ENCODE peak calls at places on chromosome 15, in six cellular contexts. P, Y, C, T, Z and F are unnamed samples.

GRCh38 chr15:22868928-22869327 is 30.5 kb downstream of the NIPA2 start:
- DNase-seq in Z (no peak), P (no peak), T (no peak), C (no peak), Y (no peak), F (no peak)

GRCh38 chr15:22918596-22919140 is 61.5 kb downstream of the CYFIP1 start:
- DNase-seq in Y (peak; percentile 19), Z (no peak), C (no peak), T (no peak), P (no peak), F (no peak)

GRCh38 chr15:38516636-38517035 is 48.0 kb downstream of the RASGRP1 start:
- DNase-seq in P (no peak), Z (no peak), T (no peak), C (no peak), Y (no peak), F (no peak)

GRCh38 chr15:29674661-29675533 is 147.4 kb downstream of the TJP1 start:
- DNase-seq in T (peak; percentile 92), P (no peak), Z (no peak), Y (peak; percentile 71), C (peak; percentile 37), F (peak; percentile 92)

GRCh38 chr15:74193305-74193718 is 9.3 kb downstream of the STRA6 start:
- DNase-seq in P (peak; percentile 98), Z (no peak), Y (no peak), T (no peak), C (peak; percentile 98), F (peak; percentile 46)

GRCh38 chr15:58264068-58264971 is 126.1 kb downstream of the AQP9 start:
- DNase-seq in C (no peak), P (no peak), T (no peak), Z (no peak), Y (no peak), F (no peak)

GRCh38 chr15:70509282-70510272 is 253.8 kb downstream of the UACA start:
- DNase-seq in Z (no peak), P (no peak), C (no peak), T (no peak), Y (no peak), F (no peak)

GRCh38 chr15:50256188-50257041 is 9.1 kb downstream of the HDC start:
- DNase-seq in C (peak; percentile 73), T (no peak), Z (no peak), P (peak; percentile 76), Y (no peak), F (no peak)

GRCh38 chr15:53437985-53438841 is 321.2 kb downstream of the WDR72 start:
- DNase-seq in T (no peak), P (no peak), Y (no peak), Z (no peak), C (no peak), F (no peak)

GRCh38 chr15:88656760-88657221 is 18.0 kb downstream of the ISG20 start:
- DNase-seq in C (no peak), T (no peak), Y (no peak), Z (no peak), P (no peak), F (no peak)

GRCh38 chr15:28113426-28114113 is 14.5 kb upstream of the OCA2 start:
- DNase-seq in P (no peak), C (no peak), Y (no peak), Z (no peak), T (no peak), F (no peak)

GRCh38 chr15:76533060-76533955 is 196.7 kb downstream of the ISL2 start:
- DNase-seq in Z (peak; percentile 44), T (no peak), C (peak; percentile 93), Y (no peak), P (no peak), F (peak; percentile 20)

GRCh38 chr15:45199136-45199810 is 11.5 kb upstream of the SHF start:
- DNase-seq in T (no peak), P (peak; percentile 10), C (peak; percentile 44), Y (no peak), Z (peak; percentile 54), F (no peak)

GRCh38 chr15:90232941-90233700 is 620 bp downstream of the CIB1 start:
- DNase-seq in Z (no peak), C (peak; percentile 62), P (peak; percentile 51), Y (peak; percentile 80), T (peak; percentile 66), F (peak; percentile 88)

GRCh38 chr15:96343529-96344072 is 13.1 kb downstream of the NR2F2 start:
- DNase-seq in Y (no peak), T (peak; percentile 52), P (no peak), Z (no peak), C (no peak), F (no peak)

GRCh38 chr15:73049564-73050215 is 2.6 kb upstream of the NEO1 start:
- DNase-seq in Y (no peak), P (no peak), Z (no peak), C (no peak), T (no peak), F (no peak)

GRCh38 chr15:29522373-29523276 is 253.0 kb upstream of the NSMCE3 start:
- DNase-seq in Y (no peak), T (no peak), P (peak; percentile 10), C (peak; percentile 60), Z (no peak), F (peak; percentile 22)

GRCh38 chr15:57528940-57529565 is 62.7 kb upstream of the MYZAP start:
- DNase-seq in C (no peak), P (no peak), Z (no peak), T (no peak), Y (no peak), F (no peak)

GRCh38 chr15:78880242-78880533 is 7.5 kb downstream of the MORF4L1 start:
- DNase-seq in T (no peak), Z (no peak), Y (no peak), P (peak; percentile 26), C (peak; percentile 45), F (no peak)

GRCh38 chr15:45387379-45388007 is 9.1 kb upstream of the GATM start:
- DNase-seq in Y (no peak), P (no peak), Z (no peak), T (no peak), C (peak; percentile 52), F (peak; percentile 58)

GRCh38 chr15:49946681-49947080 is 172.4 kb downstream of the ATP8B4 start:
- DNase-seq in Y (no peak), Z (no peak), P (no peak), C (peak; percentile 4), T (no peak), F (no peak)

GRCh38 chr15:38912067-38912466 is 347.5 kb upstream of the RASGRP1 start:
- DNase-seq in Z (no peak), C (no peak), P (no peak), T (no peak), Y (no peak), F (no peak)

GRCh38 chr15:65512807-65513416 is 4.6 kb downstream of the DPP8 start:
- DNase-seq in Z (no peak), P (no peak), C (no peak), Y (no peak), T (no peak), F (no peak)

GRCh38 chr15:91980502-91981267 is 127.2 kb downstream of the SLCO3A1 start:
- DNase-seq in Y (no peak), P (no peak), T (no peak), Z (no peak), C (no peak), F (no peak)

GRCh38 chr15:68256675-68257450 is 20.7 kb upstream of the FEM1B start:
- DNase-seq in Z (peak; percentile 51), Y (peak; percentile 93), T (peak; percentile 89), P (no peak), C (peak; percentile 97), F (peak; percentile 94)